ENCODE peak calls at places on chromosomes 3 and 15, in seven cellular contexts. R, F, J, E, P, Y and M are unnamed samples.

GRCh38 chr3:188802645-188803044 is 369.1 kb upstream of the TPRG1 start:
- DNase-seq in R (no peak), F (no peak), J (no peak), E (no peak), P (no peak), Y (no peak), M (no peak)

GRCh38 chr15:96428742-96429141 is 98.2 kb downstream of the NR2F2 start:
- DNase-seq in R (no peak), F (peak; percentile 73), J (no peak), E (no peak), P (no peak), Y (no peak), M (no peak)

GRCh38 chr15:39501366-39501765 is 79.5 kb upstream of the THBS1 start:
- DNase-seq in R (no peak), F (no peak), J (no peak), E (no peak), P (no peak), Y (no peak), M (no peak)

GRCh38 chr3:124570232-124570631 is 160.0 kb upstream of the UMPS start:
- DNase-seq in R (no peak), F (no peak), J (no peak), E (no peak), P (no peak), Y (no peak), M (no peak)

GRCh38 chr15:40028853-40029252 is 10.1 kb downstream of the SRP14 start:
- DNase-seq in R (no peak), F (no peak), J (no peak), E (no peak), P (no peak), Y (no peak), M (no peak)

GRCh38 chr3:186746008-186746407 is 28.8 kb downstream of the KNG1 start:
- DNase-seq in R (no peak), F (peak; percentile 19), J (peak; percentile 92), E (no peak), P (no peak), Y (no peak), M (peak; percentile 99)

GRCh38 chr15:71085809-71086208 is 29.5 kb upstream of the THSD4 start:
- DNase-seq in R (no peak), F (no peak), J (no peak), E (no peak), P (no peak), Y (no peak), M (no peak)

GRCh38 chr15:90994059-90994416 is 297 bp downstream of the PRC1 start:
- DNase-seq in R (no peak), F (peak; percentile 13), J (no peak), E (peak; percentile 34), P (no peak), Y (no peak), M (no peak)

GRCh38 chr3:133662256-133662773 is 574 bp upstream of the TOPBP1 start:
- DNase-seq in R (no peak), F (no peak), J (peak; percentile 33), E (peak; percentile 45), P (no peak), Y (peak; percentile 38), M (peak; percentile 41)

GRCh38 chr15:40793216-40793989 is 13.5 kb upstream of the ZFYVE19 start:
- DNase-seq in R (no peak), F (peak; percentile 92), J (peak; percentile 66), E (no peak), P (no peak), Y (no peak), M (no peak)

GRCh38 chr15:94231728-94232086 is 346 bp downstream of the MCTP2 start:
- DNase-seq in R (peak; percentile 8), F (peak; percentile 23), J (no peak), E (peak; percentile 24), P (no peak), Y (no peak), M (peak; percentile 19)

GRCh38 chr15:64383760-64384159 is 2.5 kb upstream of the PCLAF start:
- DNase-seq in R (no peak), F (no peak), J (no peak), E (no peak), P (no peak), Y (no peak), M (no peak)

GRCh38 chr3:150268426-150269321 is 139.4 kb upstream of the TSC22D2 start:
- DNase-seq in R (no peak), F (no peak), J (no peak), E (no peak), P (no peak), Y (no peak), M (no peak)

GRCh38 chr3:15557511-15557946 is 36.0 kb upstream of the COLQ start:
- DNase-seq in R (peak; percentile 41), F (peak; percentile 61), J (peak; percentile 75), E (peak; percentile 35), P (no peak), Y (peak; percentile 5), M (peak; percentile 80)

GRCh38 chr15:94206463-94207167 is 24.7 kb upstream of the MCTP2 start:
- DNase-seq in R (no peak), F (no peak), J (no peak), E (no peak), P (no peak), Y (no peak), M (peak; percentile 93)

GRCh38 chr15:74368121-74368520 is 675 bp upstream of the CYP11A1 start:
- DNase-seq in R (no peak), F (peak; percentile 49), J (no peak), E (peak; percentile 4), P (no peak), Y (no peak), M (no peak)

GRCh38 chr3:12948891-12949711 is 107.7 kb upstream of the RPL32 start:
- DNase-seq in R (no peak), F (peak; percentile 89), J (no peak), E (peak; percentile 55), P (no peak), Y (no peak), M (peak; percentile 46)

GRCh38 chr3:33956211-33956610 is 157.8 kb downstream of the PDCD6IP start:
- DNase-seq in R (no peak), F (no peak), J (no peak), E (no peak), P (no peak), Y (no peak), M (no peak)

GRCh38 chr15:77037475-77038209 is 33.3 kb downstream of the TSPAN3 start:
- DNase-seq in R (no peak), F (peak; percentile 5), J (no peak), E (peak; percentile 16), P (no peak), Y (no peak), M (no peak)

GRCh38 chr3:72446406-72447058 is 401.7 kb downstream of the SHQ1 start:
- DNase-seq in R (peak; percentile 20), F (peak; percentile 53), J (no peak), E (no peak), P (no peak), Y (no peak), M (peak; percentile 44)

GRCh38 chr3:161142486-161142885 is 37.3 kb upstream of the B3GALNT1 start:
- DNase-seq in R (no peak), F (no peak), J (no peak), E (no peak), P (no peak), Y (no peak), M (no peak)

GRCh38 chr15:95097366-95097765 is 866.0 kb downstream of the MCTP2 start:
- DNase-seq in R (no peak), F (no peak), J (no peak), E (no peak), P (no peak), Y (no peak), M (no peak)

GRCh38 chr15:93249599-93249998 is 160.6 kb upstream of the RGMA start:
- DNase-seq in R (no peak), F (no peak), J (no peak), E (no peak), P (no peak), Y (no peak), M (no peak)

GRCh38 chr15:70258369-70259029 is 160.8 kb upstream of the TLE3 start:
- DNase-seq in R (peak; percentile 41), F (no peak), J (no peak), E (no peak), P (no peak), Y (no peak), M (peak; percentile 83)